ENCODE peak calls at places on chromosomes 11 and 22, in nine cellular contexts. R, A, C, X, I, H, V, N and F are unnamed samples.

GRCh38 chr22:38937541-38937940 is 19.9 kb upstream of the APOBEC3A start:
- DNase-seq in R (no peak), A (no peak), C (no peak), X (no peak), I (no peak), H (no peak), V (no peak), N (no peak), F (no peak)

GRCh38 chr11:117795726-117796455 is 1.1 kb downstream of the DSCAML1 start:
- DNase-seq in R (no peak), A (no peak), C (no peak), X (no peak), I (peak; percentile 50), H (no peak), V (no peak), N (no peak), F (no peak)

GRCh38 chr11:119341222-119342022 is 739 bp upstream of the C1QTNF5 start:
- DNase-seq in R (no peak), A (no peak), C (no peak), X (no peak), I (no peak), H (no peak), V (no peak), N (no peak), F (no peak)

GRCh38 chr11:62788991-62789390 is 1.8 kb downstream of the TMEM179B start:
- DNase-seq in R (no peak), A (no peak), C (no peak), X (no peak), I (peak; percentile 29), H (no peak), V (no peak), N (no peak), F (no peak)

GRCh38 chr11:32312865-32313403 is 122.4 kb downstream of the WT1 start:
- DNase-seq in R (peak; percentile 64), A (no peak), C (peak; percentile 44), X (peak; percentile 88), I (peak; percentile 57), H (no peak), V (no peak), N (peak; percentile 19), F (peak; percentile 89)

GRCh38 chr11:20672575-20672974 is 3.2 kb downstream of the NELL1 start:
- DNase-seq in R (no peak), A (no peak), C (no peak), X (no peak), I (peak; percentile 82), H (no peak), V (no peak), N (no peak), F (peak; percentile 10)

GRCh38 chr11:129249923-129250322 is 57.8 kb upstream of the ARHGAP32 start:
- DNase-seq in R (peak; percentile 27), A (no peak), C (peak; percentile 21), X (no peak), I (no peak), H (no peak), V (no peak), N (no peak), F (no peak)

GRCh38 chr22:33401291-33401690 is 343.1 kb upstream of the SYN3 start:
- DNase-seq in R (no peak), A (no peak), C (peak; percentile 1), X (peak; percentile 19), I (no peak), H (no peak), V (no peak), N (no peak), F (peak; percentile 8)

GRCh38 chr11:1303973-1304372 is 5.5 kb downstream of the TOLLIP start:
- DNase-seq in R (no peak), A (no peak), C (no peak), X (no peak), I (no peak), H (no peak), V (no peak), N (peak; percentile 58), F (no peak)

GRCh38 chr11:65310215-65310614 is 4.5 kb upstream of the CDC42EP2 start:
- DNase-seq in R (no peak), A (no peak), C (peak; percentile 56), X (no peak), I (peak; percentile 80), H (no peak), V (no peak), N (no peak), F (no peak)

GRCh38 chr11:100827934-100828661 is 141.0 kb downstream of the ARHGAP42 start:
- DNase-seq in R (peak; percentile 74), A (no peak), C (peak; percentile 16), X (peak; percentile 52), I (peak; percentile 93), H (no peak), V (no peak), N (no peak), F (peak; percentile 66)